ENCODE peak calls at places on chromosomes 12 and 14, in four cellular contexts. One of them, this sample, is unnamed.

GRCh38 chr12:129571901-129572494 is 331.8 kb downstream of the TMEM132D start:
- DNase-seq in colonic mucosa: no peak
- DNase-seq in foreskin fibroblast: no peak
- DNase-seq in H1: no peak
- DNase-seq in this sample: no peak

GRCh38 chr14:64604854-64605253 is 55.1 kb downstream of the PPP1R36 start:
- DNase-seq in H1: no peak
- DNase-seq in colonic mucosa: no peak
- DNase-seq in foreskin fibroblast: no peak
- DNase-seq in this sample: no peak

GRCh38 chr12:113056631-113057488 is at the start of gene DTX1:
- DNase-seq in foreskin fibroblast: no peak
- DNase-seq in colonic mucosa: no peak
- DNase-seq in H1: no peak
- DNase-seq in this sample: no peak

GRCh38 chr12:27555928-27556778 is 32.1 kb downstream of the PPFIBP1 start:
- DNase-seq in colonic mucosa: no peak
- DNase-seq in foreskin fibroblast: no peak
- DNase-seq in H1: no peak
- DNase-seq in this sample: no peak

GRCh38 chr12:109729837-109730200 is 16.2 kb downstream of the FAM222A start:
- DNase-seq in H1: no peak
- DNase-seq in colonic mucosa: no peak
- DNase-seq in foreskin fibroblast: no peak
- DNase-seq in this sample: no peak

GRCh38 chr14:23577004-23577681 is 1.4 kb downstream of the JPH4 start:
- DNase-seq in H1: no peak
- DNase-seq in foreskin fibroblast: no peak
- DNase-seq in colonic mucosa: peak
- DNase-seq in this sample: no peak

GRCh38 chr12:130041983-130042812 is 120.1 kb upstream of the FZD10 start:
- DNase-seq in foreskin fibroblast: no peak
- DNase-seq in H1: no peak
- DNase-seq in colonic mucosa: peak
- DNase-seq in this sample: no peak

GRCh38 chr14:58280954-58281787 is 17.2 kb upstream of the ARID4A start:
- DNase-seq in colonic mucosa: peak
- DNase-seq in foreskin fibroblast: peak
- DNase-seq in H1: no peak
- DNase-seq in this sample: peak

GRCh38 chr12:105253882-105254513 is 18.0 kb upstream of the APPL2 start:
- DNase-seq in colonic mucosa: no peak
- DNase-seq in H1: no peak
- DNase-seq in foreskin fibroblast: peak
- DNase-seq in this sample: no peak

GRCh38 chr12:61412209-61412608 is 848.0 kb upstream of the USP15 start:
- DNase-seq in foreskin fibroblast: no peak
- DNase-seq in colonic mucosa: no peak
- DNase-seq in H1: no peak
- DNase-seq in this sample: no peak

GRCh38 chr14:32764131-32764530 is 174.5 kb upstream of the NPAS3 start:
- DNase-seq in colonic mucosa: no peak
- DNase-seq in foreskin fibroblast: no peak
- DNase-seq in H1: no peak
- DNase-seq in this sample: peak

GRCh38 chr14:26319139-26319864 is 278.5 kb downstream of the NOVA1 start:
- DNase-seq in colonic mucosa: no peak
- DNase-seq in H1: no peak
- DNase-seq in foreskin fibroblast: no peak
- DNase-seq in this sample: no peak

GRCh38 chr14:95515080-95515489 is 1.4 kb downstream of the SYNE3 start:
- DNase-seq in H1: no peak
- DNase-seq in foreskin fibroblast: peak
- DNase-seq in colonic mucosa: no peak
- DNase-seq in this sample: no peak
- H3K4me3 ChIP-seq in H1: no peak
- H3K4me3 ChIP-seq in foreskin fibroblast: peak
- H3K4me3 ChIP-seq in colonic mucosa: peak
- H3K4me3 ChIP-seq in this sample: peak

DNA sequence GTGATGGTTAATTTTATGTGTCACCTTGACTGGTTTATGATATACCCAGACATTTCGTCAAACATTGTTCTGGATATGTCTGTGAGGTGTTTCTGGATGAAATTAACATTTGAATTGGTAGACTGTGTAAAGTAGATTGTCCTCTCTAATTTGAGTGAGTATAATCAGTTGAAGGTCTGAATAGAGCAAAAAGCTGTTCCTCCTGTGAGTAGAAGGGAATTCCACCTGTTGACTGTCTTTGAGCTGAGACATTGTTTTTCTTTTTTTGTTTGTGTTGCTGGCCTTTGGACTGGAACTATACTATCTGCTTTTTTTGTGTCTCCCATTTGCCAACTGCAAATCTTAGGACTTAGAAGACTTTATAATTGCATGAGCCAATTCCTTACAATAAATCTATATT is 920.9 kb upstream of the LRFN5 start:
- DNase-seq in colonic mucosa: no peak
- DNase-seq in H1: no peak
- DNase-seq in foreskin fibroblast: no peak
- DNase-seq in this sample: no peak
- TF ChIP-seq CTCF in colonic mucosa: no peak
- TF ChIP-seq CTCF in H1: no peak
- TF ChIP-seq CTCF in foreskin fibroblast: no peak
- TF ChIP-seq CTCF in this sample: no peak

DNA sequence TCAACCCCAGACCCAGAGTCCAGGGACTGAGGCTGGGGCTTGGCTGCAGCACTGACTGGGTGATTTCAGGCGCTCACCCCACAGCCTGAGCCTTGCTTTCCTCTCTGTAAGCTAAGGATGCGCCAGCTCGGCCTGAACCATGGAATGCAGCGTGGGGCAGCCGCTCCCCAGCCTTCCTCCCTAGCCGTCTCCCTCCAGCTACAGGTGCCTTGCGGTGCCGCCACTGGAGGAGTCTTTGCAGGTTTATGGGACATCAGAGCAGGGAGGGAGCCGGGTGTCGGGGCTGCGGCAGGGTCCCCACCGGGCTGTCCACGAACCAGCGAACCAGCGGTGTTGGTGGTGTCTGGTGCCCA is 19.4 kb downstream of the PPP2R5C start:
- DNase-seq in colonic mucosa: no peak
- DNase-seq in H1: no peak
- DNase-seq in foreskin fibroblast: no peak
- DNase-seq in this sample: no peak
- H3K4me3 ChIP-seq in colonic mucosa: peak
- H3K4me3 ChIP-seq in H1: peak
- H3K4me3 ChIP-seq in foreskin fibroblast: no peak
- H3K4me3 ChIP-seq in this sample: peak

GRCh38 chr12:125164541-125164940 is 99.3 kb downstream of the AACS start:
- DNase-seq in H1: no peak
- DNase-seq in colonic mucosa: no peak
- DNase-seq in foreskin fibroblast: no peak
- DNase-seq in this sample: no peak
- TF ChIP-seq CTCF in H1: no peak
- TF ChIP-seq CTCF in colonic mucosa: no peak
- TF ChIP-seq CTCF in foreskin fibroblast: no peak
- TF ChIP-seq CTCF in this sample: no peak

GRCh38 chr12:77231548-77231947 is 166.2 kb upstream of the E2F7 start:
- DNase-seq in foreskin fibroblast: peak
- DNase-seq in H1: no peak
- DNase-seq in colonic mucosa: peak
- DNase-seq in this sample: no peak

GRCh38 chr12:77226398-77226797 is 161.0 kb upstream of the E2F7 start:
- DNase-seq in colonic mucosa: no peak
- DNase-seq in H1: no peak
- DNase-seq in foreskin fibroblast: no peak
- DNase-seq in this sample: no peak

GRCh38 chr12:77225373-77225772 is 160.0 kb upstream of the E2F7 start:
- DNase-seq in H1: no peak
- DNase-seq in colonic mucosa: no peak
- DNase-seq in foreskin fibroblast: no peak
- DNase-seq in this sample: no peak

GRCh38 chr12:77229640-77230442 is 164.5 kb upstream of the E2F7 start:
- DNase-seq in colonic mucosa: no peak
- DNase-seq in H1: no peak
- DNase-seq in foreskin fibroblast: no peak
- DNase-seq in this sample: no peak

DNA sequence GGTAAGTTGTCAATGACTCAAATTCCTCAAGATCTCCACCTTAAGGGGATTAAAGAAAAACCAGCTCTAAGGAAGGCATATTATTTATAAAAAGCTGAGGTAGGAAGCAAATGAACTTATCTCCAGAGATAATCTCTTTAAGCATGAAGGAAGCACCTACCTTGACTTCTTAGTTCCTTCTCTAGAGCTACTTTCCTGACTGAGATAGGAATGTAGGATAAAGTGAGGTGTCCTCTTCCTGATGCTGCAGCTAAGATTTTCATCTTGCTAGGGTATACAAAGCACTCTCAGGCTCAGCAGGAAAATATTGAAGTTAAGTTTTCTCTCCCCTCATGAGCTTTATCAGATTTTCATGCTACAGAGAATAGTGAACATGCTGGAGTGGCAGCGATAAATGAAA is 163.0 kb upstream of the E2F7 start:
- DNase-seq in foreskin fibroblast: no peak
- DNase-seq in colonic mucosa: no peak
- DNase-seq in H1: no peak
- DNase-seq in this sample: no peak
- H3K4me3 ChIP-seq in foreskin fibroblast: no peak
- H3K4me3 ChIP-seq in colonic mucosa: no peak
- H3K4me3 ChIP-seq in H1: no peak
- H3K4me3 ChIP-seq in this sample: no peak

GRCh38 chr14:69079188-69079742 is 73.7 kb downstream of the DCAF5 start:
- DNase-seq in colonic mucosa: no peak
- DNase-seq in H1: no peak
- DNase-seq in foreskin fibroblast: peak
- DNase-seq in this sample: no peak
- TF ChIP-seq CTCF in colonic mucosa: no peak
- TF ChIP-seq CTCF in H1: no peak
- TF ChIP-seq CTCF in foreskin fibroblast: no peak
- TF ChIP-seq CTCF in this sample: no peak

This sample was measured in AG04449.